ENCODE peak calls at places on chromosomes 1 and 21, in four cellular contexts. One of them, this sample, is unnamed.

GRCh38 chr1:224065455-224065854 is 48.5 kb upstream of the FBXO28 start:
- DNase-seq in heart right ventricle: no peak
- DNase-seq in GM12891: no peak
- DNase-seq in retina: no peak
- DNase-seq in this sample: no peak

GRCh38 chr1:13583592-13583963 is at the start of gene PDPN:
- DNase-seq in heart right ventricle: peak
- DNase-seq in GM12891: no peak
- DNase-seq in retina: peak
- DNase-seq in this sample: peak

GRCh38 chr1:51175278-51175677 is 60.8 kb upstream of the RNF11 start:
- DNase-seq in heart right ventricle: no peak
- DNase-seq in GM12891: no peak
- DNase-seq in retina: no peak
- DNase-seq in this sample: no peak

GRCh38 chr1:164695956-164696665 is 137.1 kb downstream of the PBX1 start:
- DNase-seq in heart right ventricle: no peak
- DNase-seq in GM12891: no peak
- DNase-seq in retina: no peak
- DNase-seq in this sample: no peak

GRCh38 chr1:107953551-107953950 is 11.4 kb downstream of the VAV3 start:
- DNase-seq in heart right ventricle: no peak
- DNase-seq in GM12891: no peak
- DNase-seq in retina: no peak
- DNase-seq in this sample: no peak

GRCh38 chr1:186682721-186683120 is 2.5 kb upstream of the PTGS2 start:
- DNase-seq in heart right ventricle: no peak
- DNase-seq in GM12891: no peak
- DNase-seq in retina: no peak
- DNase-seq in this sample: no peak

GRCh38 chr21:20943476-20944085 is 54.6 kb upstream of the NCAM2 start:
- DNase-seq in heart right ventricle: no peak
- DNase-seq in GM12891: no peak
- DNase-seq in retina: peak
- DNase-seq in this sample: no peak

GRCh38 chr1:207017615-207018559 is 14.7 kb downstream of the C1orf116 start:
- DNase-seq in heart right ventricle: peak
- DNase-seq in GM12891: no peak
- DNase-seq in retina: no peak
- DNase-seq in this sample: no peak

GRCh38 chr21:37535130-37535529 is 168.6 kb downstream of the DYRK1A start:
- DNase-seq in heart right ventricle: no peak
- DNase-seq in GM12891: no peak
- DNase-seq in retina: no peak
- DNase-seq in this sample: no peak